ENCODE peak calls at places on chromosome 4, in six cellular contexts. M, B, U, O, A and T are unnamed samples. For H3K4me1, the result is how much of the 10 kb centered on the place peaks cover.

GRCh38 chr4:124318292-124318691 is 394.2 kb downstream of the ANKRD50 start:
- DNase-seq in M (no peak), B (no peak), U (no peak), O (no peak), A (no peak), T (no peak)

GRCh38 chr4:17781072-17781830 is at the start of gene FAM184B:
- DNase-seq in M (peak), B (no peak), U (peak), O (no peak), A (no peak), T (no peak)

GRCh38 chr4:95507147-95507546 is 41.6 kb downstream of the UNC5C start:
- DNase-seq in M (no peak), B (no peak), U (peak), O (no peak), A (no peak), T (no peak)

GRCh38 chr4:173707658-173708415 is 177.8 kb upstream of the HAND2 start:
- DNase-seq in M (peak), B (no peak), U (peak), O (no peak), A (no peak), T (no peak)

GRCh38 chr4:33060873-33061542 is 2340.8 kb downstream of the PCDH7 start:
- DNase-seq in M (no peak), B (no peak), U (peak), O (no peak), A (no peak), T (peak)

GRCh38 chr4:173360587-173361221 is 10.1 kb upstream of the SAP30 start:
- DNase-seq in M (peak), B (no peak), U (peak), O (no peak), A (no peak), T (no peak)

GRCh38 chr4:27684501-27685077 is 823.9 kb downstream of the STIM2 start:
- DNase-seq in M (no peak), B (no peak), U (peak), O (peak), A (peak), T (peak)

GRCh38 chr4:170025523-170026252 is 507 bp downstream of the MFAP3L start:
- DNase-seq in M (peak), B (no peak), U (peak), O (peak), A (no peak), T (peak)

GRCh38 chr4:126318376-126318775 is 1003.6 kb downstream of the FAT4 start:
- DNase-seq in M (no peak), B (no peak), U (no peak), O (no peak), A (no peak), T (no peak)

GRCh38 chr4:5891563-5892320 is 1.1 kb downstream of the CRMP1 start:
- DNase-seq in M (peak), B (no peak), U (no peak), O (no peak), A (no peak), T (no peak)

GRCh38 chr4:111027526-111027925 is 404.6 kb upstream of the PITX2 start:
- DNase-seq in M (no peak), B (no peak), U (no peak), O (no peak), A (no peak), T (no peak)

GRCh38 chr4:166252487-166253402 is 379.7 kb downstream of the TLL1 start:
- DNase-seq in M (no peak), B (peak), U (peak), O (no peak), A (no peak), T (no peak)

GRCh38 chr4:22987861-22988260 is 295.1 kb downstream of the GBA3 start:
- DNase-seq in M (no peak), B (no peak), U (no peak), O (no peak), A (no peak), T (no peak)

GRCh38 chr4:81030617-81031388 is at the start of gene BMP3:
- DNase-seq in M (peak), B (no peak), U (peak), O (peak), A (no peak), T (peak)

GRCh38 chr4:147289181-147289580 is 191.7 kb upstream of the EDNRA start:
- DNase-seq in M (no peak), B (no peak), U (peak), O (no peak), A (no peak), T (no peak)

GRCh38 chr4:166941629-166942028 is 292.7 kb downstream of the SPOCK3 start:
- DNase-seq in M (no peak), B (no peak), U (no peak), O (no peak), A (no peak), T (no peak)

GRCh38 chr4:11228575-11228974 is 200.1 kb downstream of the HS3ST1 start:
- DNase-seq in M (peak), B (no peak), U (peak), O (no peak), A (no peak), T (no peak)

GRCh38 chr4:1385373-1386340 is 20.6 kb downstream of the NKX1-1 start:
- DNase-seq in M (peak), B (no peak), U (no peak), O (peak), A (peak), T (peak)

GRCh38 chr4:111773858-111774257 is 371.4 kb upstream of the FAM241A start:
- DNase-seq in M (no peak), B (no peak), U (peak), O (no peak), A (no peak), T (peak)

GRCh38 chr4:157739237-157739636 is 433.6 kb downstream of the GASK1B start:
- DNase-seq in M (no peak), B (no peak), U (peak), O (no peak), A (no peak), T (no peak)

GRCh38 chr4:59973496-59973895 is 1226.6 kb upstream of the ADGRL3 start:
- DNase-seq in M (no peak), B (no peak), U (no peak), O (no peak), A (no peak), T (no peak)

GRCh38 chr4:184406915-184407314 is 67.4 kb downstream of the IRF2 start:
- DNase-seq in M (no peak), B (no peak), U (no peak), O (peak), A (no peak), T (peak)

GRCh38 chr4:40924096-40924792 is 174.5 kb downstream of the NSUN7 start:
- DNase-seq in M (peak), B (peak), U (peak), O (peak), A (no peak), T (peak)

GRCh38 chr4:106898621-106899230 is 137.4 kb downstream of the DKK2 start:
- DNase-seq in M (peak), B (peak), U (peak), O (no peak), A (no peak), T (no peak)

GRCh38 chr4:16199132-16199531 is 27.1 kb downstream of the TAPT1 start:
- DNase-seq in M (no peak), B (no peak), U (peak), O (no peak), A (no peak), T (no peak)

GRCh38 chr4:78200004-78200403 is 142.9 kb downstream of the FRAS1 start:
- DNase-seq in M (no peak), B (no peak), U (no peak), O (no peak), A (no peak), T (no peak)

GRCh38 chr4:145805490-145805889 is 125.5 kb downstream of the C4orf51 start:
- DNase-seq in M (no peak), B (no peak), U (peak), O (no peak), A (no peak), T (peak)

GRCh38 chr4:184284336-184284690 is 66.6 kb upstream of the ENPP6 start:
- DNase-seq in M (no peak), B (peak), U (no peak), O (no peak), A (no peak), T (no peak)

GRCh38 chr4:186704059-186704458 is 19.6 kb downstream of the FAT1 start:
- DNase-seq in M (no peak), B (no peak), U (no peak), O (no peak), A (no peak), T (no peak)
- H3K4me1 ChIP-seq in M (under half), B (under half), U (under half), O (under half), A (under half), T (under half)

GRCh38 chr4:38803833-38804653 is 548 bp downstream of the TLR1 start:
- DNase-seq in M (no peak), B (no peak), U (peak), O (no peak), A (no peak), T (no peak)
- H3K4me3 ChIP-seq in M (no peak), B (no peak), U (no peak), O (peak), A (peak), T (peak)

DNA sequence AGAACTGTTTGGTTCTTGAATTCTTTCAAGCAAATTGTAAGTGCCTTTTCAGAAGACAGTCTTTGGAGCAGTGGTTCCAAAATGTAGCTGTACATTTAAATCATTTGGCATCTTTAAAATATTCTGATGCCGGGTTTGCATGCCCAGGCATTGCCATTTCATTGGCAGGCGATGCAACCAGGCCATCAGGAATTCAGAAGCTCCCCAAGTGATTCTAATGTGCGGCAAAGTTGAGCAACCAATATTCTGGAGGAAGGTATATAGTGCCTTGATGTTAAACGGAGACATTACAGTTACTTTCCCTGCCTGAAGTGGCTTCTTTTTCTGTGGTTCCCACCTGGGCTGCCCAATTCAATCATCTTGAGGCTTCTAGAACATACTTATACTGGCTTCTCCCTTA is 68.8 kb upstream of the PGM2 start:
- DNase-seq in M (no peak), B (no peak), U (peak), O (no peak), A (no peak), T (no peak)
- H3K4me1 ChIP-seq in M (under half), B (under half), U (under half), O (under half), A (under half), T (under half)

GRCh38 chr4:4864940-4865704 is 5.7 kb downstream of the MSX1 start:
- DNase-seq in M (no peak), B (no peak), U (no peak), O (no peak), A (no peak), T (no peak)

GRCh38 chr4:4864443-4864939 is 5.0 kb downstream of the MSX1 start:
- DNase-seq in M (no peak), B (no peak), U (no peak), O (no peak), A (no peak), T (no peak)

GRCh38 chr4:4866124-4866832 is 6.8 kb downstream of the MSX1 start:
- DNase-seq in M (peak), B (no peak), U (peak), O (no peak), A (no peak), T (no peak)

GRCh38 chr4:4866833-4867744 is 7.6 kb downstream of the MSX1 start:
- DNase-seq in M (no peak), B (peak), U (peak), O (peak), A (no peak), T (peak)

DNA sequence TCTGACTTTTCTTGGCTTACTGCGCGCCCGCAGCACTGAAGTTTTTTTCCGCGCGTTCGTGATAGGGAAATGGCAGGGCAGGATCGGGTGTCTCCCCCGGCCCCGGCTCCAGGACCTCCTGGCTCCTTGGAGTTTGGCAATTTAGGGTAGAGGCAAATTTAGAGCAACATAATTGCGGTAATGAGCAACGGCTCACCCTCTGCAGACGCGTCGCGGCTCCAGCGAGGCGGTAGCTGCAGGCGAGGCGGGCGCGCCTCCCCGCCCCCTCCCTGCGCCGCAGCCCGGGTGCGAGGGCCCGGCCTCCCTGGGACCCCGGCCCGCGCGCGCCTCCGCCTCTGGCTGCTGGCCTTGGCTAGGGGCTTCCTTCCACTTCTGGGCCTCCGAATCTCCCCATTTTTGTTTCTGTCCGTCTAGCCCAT is 6.2 kb downstream of the MSX1 start:
- DNase-seq in M (no peak), B (no peak), U (no peak), O (no peak), A (no peak), T (peak)
- H3K4me3 ChIP-seq in M (peak), B (no peak), U (peak), O (peak), A (peak), T (peak)

GRCh38 chr4:7910721-7911015 is 29.0 kb downstream of the AFAP1 start:
- DNase-seq in M (no peak), B (no peak), U (no peak), O (no peak), A (no peak), T (no peak)

GRCh38 chr4:7909463-7909862 is 30.2 kb downstream of the AFAP1 start:
- DNase-seq in M (no peak), B (no peak), U (no peak), O (no peak), A (no peak), T (no peak)

GRCh38 chr4:7909966-7910720 is 29.5 kb downstream of the AFAP1 start:
- DNase-seq in M (no peak), B (no peak), U (peak), O (no peak), A (no peak), T (no peak)

GRCh38 chr4:7907142-7907541 is 32.5 kb downstream of the AFAP1 start:
- DNase-seq in M (no peak), B (no peak), U (no peak), O (no peak), A (no peak), T (no peak)

GRCh38 chr4:7908668-7909067 is 31.0 kb downstream of the AFAP1 start:
- DNase-seq in M (no peak), B (no peak), U (no peak), O (no peak), A (no peak), T (no peak)
- H3K4me1 ChIP-seq in M (half or more), B (under half), U (half or more), O (under half), A (under half), T (under half)

DNA sequence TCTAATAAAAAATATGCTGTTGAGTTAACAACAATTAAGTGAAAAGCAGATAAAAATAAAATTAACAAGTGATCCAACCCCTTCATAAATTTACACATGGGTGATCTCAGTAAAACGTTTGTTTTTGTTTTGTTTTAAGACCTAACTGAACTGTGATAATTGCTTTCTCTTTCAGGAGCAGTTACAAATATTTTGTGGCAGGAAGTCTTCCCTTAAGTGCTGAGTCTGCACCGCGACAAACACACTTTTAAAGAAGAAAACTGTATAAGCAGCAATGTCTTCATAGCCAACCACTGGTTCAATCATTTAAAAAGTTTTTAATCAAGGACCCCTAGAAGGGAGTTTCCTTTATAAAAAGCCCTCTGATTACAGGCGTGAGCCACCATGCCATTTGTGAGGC is 53.7 kb upstream of the NFKB1 start:
- DNase-seq in M (no peak), B (no peak), U (no peak), O (no peak), A (no peak), T (no peak)
- H3K4me3 ChIP-seq in M (no peak), B (no peak), U (no peak), O (no peak), A (no peak), T (no peak)

GRCh38 chr4:76689079-76689817 is 208.7 kb downstream of the SOWAHB start:
- DNase-seq in M (peak), B (no peak), U (peak), O (peak), A (no peak), T (peak)

GRCh38 chr4:76690906-76691275 is 207.1 kb downstream of the SOWAHB start:
- DNase-seq in M (no peak), B (no peak), U (no peak), O (no peak), A (no peak), T (no peak)

GRCh38 chr4:76688737-76689078 is 209.2 kb downstream of the SOWAHB start:
- DNase-seq in M (no peak), B (no peak), U (no peak), O (no peak), A (no peak), T (no peak)

GRCh38 chr4:76690091-76690905 is 207.6 kb downstream of the SOWAHB start:
- DNase-seq in M (no peak), B (no peak), U (no peak), O (no peak), A (no peak), T (no peak)

DNA sequence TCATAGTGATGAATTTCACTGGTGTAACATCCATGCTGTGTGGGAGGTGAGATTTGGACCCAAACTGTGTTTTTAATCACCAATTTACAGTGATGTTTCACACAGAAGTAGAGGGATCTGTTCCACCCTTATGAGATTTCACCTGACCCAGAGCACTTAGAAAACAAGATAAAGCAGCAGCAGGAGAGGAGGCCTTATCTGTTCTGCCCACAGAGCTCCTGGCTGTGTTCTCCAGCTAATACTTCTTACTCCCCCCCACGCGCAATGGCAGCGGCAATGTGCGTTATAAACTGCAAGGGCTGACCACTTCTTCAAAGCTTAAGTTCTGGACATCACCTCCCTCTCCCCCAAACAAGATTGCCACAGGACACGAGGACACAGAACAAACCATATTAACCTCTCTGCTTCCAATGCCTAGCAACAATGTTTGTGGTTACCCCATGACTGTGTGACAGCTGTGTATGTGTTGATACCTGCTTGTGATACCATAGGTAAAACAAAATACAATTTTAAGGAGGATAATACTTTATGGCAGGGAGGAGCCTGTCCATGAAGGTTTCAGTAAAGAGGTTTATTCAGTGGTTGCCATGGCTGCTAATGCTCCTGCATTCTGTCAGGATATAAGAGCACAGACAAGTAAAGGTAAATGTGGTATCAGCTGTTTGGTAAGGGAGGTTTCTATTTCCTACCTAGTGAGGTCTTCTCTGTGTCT is 210.1 kb downstream of the SOWAHB start:
- DNase-seq in M (no peak), B (no peak), U (no peak), O (no peak), A (no peak), T (no peak)
- H3K4me1 ChIP-seq in M (under half), B (under half), U (under half), O (under half), A (under half), T (under half)

GRCh38 chr4:82890602-82890912 is 396 bp downstream of the SEC31A start:
- DNase-seq in M (no peak), B (no peak), U (no peak), O (no peak), A (no peak), T (no peak)

GRCh38 chr4:82891728-82892466 is 944 bp upstream of the SEC31A start:
- DNase-seq in M (no peak), B (no peak), U (peak), O (no peak), A (no peak), T (no peak)

GRCh38 chr4:82886145-82886942 is 4.6 kb downstream of the SEC31A start:
- DNase-seq in M (no peak), B (no peak), U (no peak), O (no peak), A (no peak), T (no peak)

GRCh38 chr4:82890913-82891727 is at the start of gene SEC31A:
- DNase-seq in M (peak), B (peak), U (peak), O (peak), A (peak), T (peak)

GRCh38 chr4:82889287-82889686 is 1.7 kb downstream of the SEC31A start:
- DNase-seq in M (no peak), B (no peak), U (no peak), O (no peak), A (no peak), T (peak)
- H3K4me3 ChIP-seq in M (peak), B (peak), U (peak), O (peak), A (peak), T (no peak)

GRCh38 chr4:37978509-37978908 is 18.3 kb downstream of the PTTG2 start:
- DNase-seq in M (no peak), B (no peak), U (no peak), O (no peak), A (no peak), T (no peak)
- H3K4me1 ChIP-seq in M (under half), B (under half), U (under half), O (under half), A (under half), T (under half)